ENCODE peak calls at places on chromosome 4, in ten cellular contexts. W is CD4-positive, alpha-beta memory T cell; P is AG10803; U is AML-193; I is activated naive CD4-positive, alpha-beta T cell treated with anti-CD3 and anti-CD28 coated beads for 36 hours; S is islet precursor cell; C is naive thymus-derived CD8-positive, alpha-beta T cell; B is pancreas; G is smooth muscle cell of the brain vasculature; K is GM20000. F is an unnamed sample.

GRCh38 chr4:78038704-78039103 is 18.4 kb upstream of the FRAS1 start:
- DNase-seq in B (no peak), G (no peak), W (no peak), K (no peak), U (no peak), S (no peak), C (no peak), P (no peak), I (no peak), F (no peak)

GRCh38 chr4:101127176-101127790 is 220.0 kb downstream of the PPP3CA start:
- DNase-seq in C (no peak), K (no peak), U (no peak), I (no peak), S (no peak), B (no peak), W (no peak), P (no peak), G (no peak), F (no peak)

GRCh38 chr4:82864336-82865001 is 26.5 kb downstream of the SEC31A start:
- DNase-seq in K (no peak), I (peak), C (no peak), S (no peak), G (no peak), B (no peak), W (no peak), U (no peak), P (no peak), F (no peak)

GRCh38 chr4:176753049-176753448 is 39.7 kb downstream of the VEGFC start:
- DNase-seq in C (no peak), K (no peak), W (no peak), U (no peak), I (no peak), B (no peak), G (peak), P (peak), S (peak), F (peak)

GRCh38 chr4:122775987-122776836 is 43.7 kb downstream of the BBS12 start:
- DNase-seq in S (no peak), B (no peak), W (no peak), I (no peak), U (no peak), P (no peak), K (no peak), C (no peak), G (no peak), F (no peak)

GRCh38 chr4:146095091-146095690 is 80.3 kb upstream of the LSM6 start:
- DNase-seq in W (peak), K (peak), I (peak), U (peak), C (no peak), S (no peak), P (peak), B (no peak), G (peak), F (peak)

GRCh38 chr4:6333301-6334202 is 63.9 kb downstream of the WFS1 start:
- DNase-seq in B (no peak), W (no peak), K (no peak), U (no peak), G (no peak), P (no peak), S (no peak), I (peak), C (no peak), F (peak)

GRCh38 chr4:139556735-139557505 is 901 bp upstream of the SETD7 start:
- DNase-seq in K (peak), G (no peak), B (peak), P (no peak), I (peak), U (peak), W (peak), S (peak), C (peak), F (no peak)

GRCh38 chr4:184616633-184617471 is 32.4 kb downstream of the CASP3 start:
- DNase-seq in U (no peak), W (no peak), G (no peak), P (no peak), K (peak), B (no peak), C (no peak), I (no peak), S (no peak), F (no peak)

GRCh38 chr4:173226401-173226888 is 57.8 kb downstream of the GALNT7 start:
- DNase-seq in C (no peak), K (no peak), B (no peak), S (no peak), W (no peak), P (no peak), U (no peak), I (no peak), G (no peak), F (no peak)

GRCh38 chr4:114025176-114025777 is 45.8 kb upstream of the ARSJ start:
- DNase-seq in S (no peak), P (no peak), W (no peak), B (no peak), G (no peak), C (no peak), I (no peak), U (no peak), K (no peak), F (no peak)